ENCODE peak calls at places on chromosomes 11 and 22, in six cellular contexts. G is psoas muscle, M is heart left ventricle, D is HCT116, F is body of pancreas, Q is pancreas. N is an unnamed sample.

GRCh38 chr22:47837703-47838102 is 1075.3 kb downstream of the TBC1D22A start:
- DNase-seq in Q (no peak), G (no peak), M (no peak), F (peak), D (peak), N (no peak)

GRCh38 chr11:3905080-3905953 is 49.9 kb downstream of the STIM1 start:
- DNase-seq in D (peak), Q (peak), G (no peak), M (no peak), F (no peak), N (no peak)

GRCh38 chr11:62689421-62690183 is at the start of gene LRRN4CL:
- DNase-seq in M (peak), G (peak), D (no peak), Q (no peak), F (peak), N (peak)

GRCh38 chr11:5204787-5205186 is 4.3 kb upstream of the OR51V1 start:
- DNase-seq in D (peak), Q (no peak), F (no peak), G (no peak), M (no peak), N (no peak)

GRCh38 chr11:25860677-25861445 is 471.1 kb upstream of the ANO3 start:
- DNase-seq in G (no peak), Q (no peak), M (no peak), F (no peak), D (no peak), N (no peak)

GRCh38 chr11:124656759-124657627 is 16.5 kb downstream of the SIAE start:
- DNase-seq in D (no peak), Q (no peak), F (no peak), M (no peak), G (no peak), N (no peak)

GRCh38 chr11:61392991-61393595 is 706 bp downstream of the TMEM216 start:
- DNase-seq in M (no peak), D (no peak), F (no peak), Q (no peak), G (no peak), N (no peak)

GRCh38 chr11:9231848-9232177 is 33.3 kb downstream of the DENND5A start:
- DNase-seq in Q (peak), M (no peak), D (no peak), F (peak), G (no peak), N (no peak)

GRCh38 chr11:120208012-120208441 is 2.8 kb upstream of the OAF start:
- DNase-seq in D (no peak), F (peak), M (peak), Q (peak), G (no peak), N (no peak)

GRCh38 chr22:33544707-33545106 is 375.6 kb downstream of the LARGE1 start:
- DNase-seq in Q (no peak), M (no peak), F (no peak), D (no peak), G (no peak), N (no peak)

GRCh38 chr11:58567889-58568512 is 7.7 kb downstream of the LPXN start:
- DNase-seq in F (peak), D (peak), M (no peak), G (peak), Q (no peak), N (no peak)

GRCh38 chr22:48153726-48154125 is 1391.3 kb downstream of the TBC1D22A start:
- DNase-seq in Q (no peak), G (no peak), F (peak), D (no peak), M (no peak), N (no peak)

GRCh38 chr11:2880646-2881045 is 4.9 kb downstream of the CDKN1C start:
- DNase-seq in G (no peak), F (no peak), M (no peak), D (no peak), Q (no peak), N (no peak)

GRCh38 chr11:1103401-1104360 is 29.0 kb downstream of the MUC2 start:
- DNase-seq in D (no peak), F (no peak), M (peak), G (no peak), Q (no peak), N (peak)

DNA sequence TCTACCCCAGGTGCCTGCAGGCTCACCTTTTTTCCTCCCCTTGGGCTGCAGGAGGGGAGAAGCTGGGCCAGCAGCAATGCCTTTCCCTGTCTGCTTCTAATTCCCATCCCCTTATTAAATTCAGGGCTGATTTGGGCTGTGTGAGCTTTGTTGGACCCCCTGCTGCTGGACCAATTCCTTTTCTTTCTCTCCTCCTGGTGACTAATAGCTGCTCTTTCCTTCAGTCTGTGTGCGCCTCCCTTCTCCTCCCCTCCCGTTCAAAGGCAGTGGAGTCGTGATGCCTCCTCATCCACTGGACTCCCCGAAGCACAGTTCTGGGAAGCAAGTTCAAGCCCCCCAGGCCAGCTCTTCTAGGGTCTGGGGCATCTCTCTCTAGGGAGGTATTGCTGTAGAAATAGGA is 567.9 kb upstream of the CADM1 start:
- DNase-seq in Q (no peak), D (no peak), M (no peak), F (no peak), G (no peak), N (no peak)
- H3K27ac ChIP-seq in Q (no peak), D (no peak), M (no peak), F (no peak), G (no peak), N (no peak)

GRCh38 chr22:43411040-43411919 is 534 bp upstream of the MPPED1 start:
- DNase-seq in M (peak), F (no peak), D (no peak), Q (no peak), G (no peak), N (no peak)
- H3K4me3 ChIP-seq in M (no peak), F (no peak), D (no peak), Q (no peak), G (no peak), N (no peak)

DNA sequence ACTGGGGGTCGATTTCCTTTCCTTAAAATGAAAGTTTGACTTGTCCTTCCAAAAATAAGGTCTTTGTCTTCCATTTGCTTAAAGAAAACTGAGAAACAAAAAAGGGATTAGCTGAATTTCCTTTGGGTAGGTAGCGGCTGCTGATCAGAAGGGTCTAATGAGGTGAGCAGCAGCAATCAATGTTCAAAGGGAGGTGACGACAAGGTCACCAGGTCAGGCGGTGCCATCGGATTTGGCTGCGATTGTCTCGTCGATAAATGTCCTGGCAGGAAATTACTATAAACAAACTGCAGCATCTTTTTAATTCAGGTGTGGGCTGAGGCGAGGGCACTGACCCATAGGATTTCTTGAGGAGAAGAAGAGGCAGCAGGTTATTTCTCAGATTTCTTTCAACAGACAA is 480.1 kb downstream of the NTM start:
- DNase-seq in G (no peak), M (no peak), D (no peak), F (no peak), Q (no peak), N (no peak)
- TF ChIP-seq CTCF in G (no peak), M (no peak), D (no peak), F (no peak), Q (no peak), N (no peak)

GRCh38 chr11:63766501-63767270 is 1.9 kb downstream of the ZFTA start:
- DNase-seq in G (no peak), F (no peak), M (no peak), Q (no peak), D (no peak), N (no peak)

GRCh38 chr11:63763506-63764200 is 4.9 kb downstream of the ZFTA start:
- DNase-seq in F (peak), Q (no peak), M (peak), D (no peak), G (peak), N (peak)

GRCh38 chr11:63764201-63764711 is 4.3 kb downstream of the ZFTA start:
- DNase-seq in M (no peak), Q (peak), F (no peak), G (no peak), D (no peak), N (no peak)

GRCh38 chr11:63765688-63766241 is 2.8 kb downstream of the ZFTA start:
- DNase-seq in F (no peak), Q (peak), D (no peak), M (no peak), G (no peak), N (no peak)

DNA sequence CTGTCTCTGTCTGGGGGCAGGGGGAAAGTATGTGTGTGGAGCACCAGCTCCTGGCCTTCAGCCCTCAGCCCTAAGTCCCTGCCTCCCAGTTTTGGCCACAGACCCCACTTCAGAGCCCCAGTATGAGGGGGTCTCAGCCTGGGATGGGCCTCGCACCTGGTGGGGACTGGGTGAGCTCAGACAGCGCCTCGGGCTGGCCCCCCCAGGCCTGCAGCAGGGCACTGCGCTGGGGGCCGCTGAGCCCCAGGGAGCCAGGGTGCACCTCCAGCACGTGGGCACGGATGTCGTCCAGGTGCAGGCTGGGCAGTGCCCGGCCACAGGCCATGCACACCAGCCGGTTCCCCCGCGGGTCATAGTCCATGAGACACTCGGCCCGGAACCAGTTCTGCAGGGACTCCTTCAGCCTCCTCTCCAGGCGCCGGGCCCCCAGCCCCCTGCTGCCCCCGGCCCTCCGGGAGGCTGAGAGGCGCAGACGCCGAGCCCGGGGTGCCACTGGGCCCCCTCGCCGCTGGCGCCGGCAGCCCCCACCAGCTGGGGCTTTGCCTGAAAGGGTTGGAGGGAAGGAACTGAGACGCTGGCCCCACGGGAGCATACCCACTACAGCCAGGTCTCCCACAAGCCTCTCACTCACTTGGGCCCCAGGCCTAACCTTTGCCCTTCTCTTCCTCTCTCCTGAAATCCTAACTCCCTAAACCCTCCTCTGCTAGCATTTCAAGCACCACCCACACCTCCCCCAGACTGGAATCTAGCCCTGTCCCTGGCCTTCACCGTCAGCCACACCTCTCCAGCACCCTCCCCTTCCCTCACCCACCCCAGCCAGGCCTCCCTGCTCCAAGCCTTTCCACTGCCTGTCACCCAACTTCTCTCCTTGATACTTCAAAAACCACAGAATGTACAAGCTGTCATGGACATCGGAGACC is 3.6 kb downstream of the ZFTA start:
- DNase-seq in F (peak), Q (peak), D (no peak), M (no peak), G (peak), N (peak)
- H3K27ac ChIP-seq in F (peak), Q (peak), D (no peak), M (no peak), G (no peak), N (no peak)

DNA sequence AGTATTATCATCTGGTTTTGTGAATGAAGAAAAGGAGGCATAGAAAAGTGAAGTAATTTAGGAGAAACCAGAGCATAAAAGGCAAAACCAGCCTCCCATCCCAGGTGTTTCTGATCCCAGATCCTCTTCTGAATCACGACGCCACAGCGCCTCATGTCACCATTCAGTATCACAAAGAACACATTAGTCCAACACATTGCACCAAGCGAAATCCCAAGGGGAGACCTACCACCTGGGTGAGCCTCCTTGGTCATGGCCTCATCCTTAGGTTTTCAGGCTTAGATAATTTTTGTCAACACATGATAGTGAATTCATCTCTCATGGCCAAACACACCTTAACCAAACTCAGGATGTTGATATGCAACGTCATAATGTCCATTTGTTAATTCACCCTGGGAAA is 181.5 kb upstream of the SORL1-AS1 start:
- DNase-seq in M (no peak), D (no peak), Q (no peak), F (no peak), G (no peak), N (no peak)
- H3K4me3 ChIP-seq in M (no peak), D (no peak), Q (no peak), F (no peak), G (no peak), N (no peak)

GRCh38 chr11:35619754-35620640 is 1.7 kb downstream of the FJX1 start:
- DNase-seq in G (peak), M (no peak), Q (no peak), F (peak), D (no peak), N (peak)

GRCh38 chr11:35618497-35619029 is 303 bp downstream of the FJX1 start:
- DNase-seq in M (no peak), G (no peak), Q (peak), F (peak), D (no peak), N (peak)

GRCh38 chr11:35617316-35617686 is 959 bp upstream of the FJX1 start:
- DNase-seq in M (no peak), F (no peak), G (no peak), Q (no peak), D (no peak), N (no peak)

GRCh38 chr11:35617687-35618496 is at the start of gene FJX1:
- DNase-seq in Q (peak), M (peak), D (no peak), G (peak), F (peak), N (peak)

DNA sequence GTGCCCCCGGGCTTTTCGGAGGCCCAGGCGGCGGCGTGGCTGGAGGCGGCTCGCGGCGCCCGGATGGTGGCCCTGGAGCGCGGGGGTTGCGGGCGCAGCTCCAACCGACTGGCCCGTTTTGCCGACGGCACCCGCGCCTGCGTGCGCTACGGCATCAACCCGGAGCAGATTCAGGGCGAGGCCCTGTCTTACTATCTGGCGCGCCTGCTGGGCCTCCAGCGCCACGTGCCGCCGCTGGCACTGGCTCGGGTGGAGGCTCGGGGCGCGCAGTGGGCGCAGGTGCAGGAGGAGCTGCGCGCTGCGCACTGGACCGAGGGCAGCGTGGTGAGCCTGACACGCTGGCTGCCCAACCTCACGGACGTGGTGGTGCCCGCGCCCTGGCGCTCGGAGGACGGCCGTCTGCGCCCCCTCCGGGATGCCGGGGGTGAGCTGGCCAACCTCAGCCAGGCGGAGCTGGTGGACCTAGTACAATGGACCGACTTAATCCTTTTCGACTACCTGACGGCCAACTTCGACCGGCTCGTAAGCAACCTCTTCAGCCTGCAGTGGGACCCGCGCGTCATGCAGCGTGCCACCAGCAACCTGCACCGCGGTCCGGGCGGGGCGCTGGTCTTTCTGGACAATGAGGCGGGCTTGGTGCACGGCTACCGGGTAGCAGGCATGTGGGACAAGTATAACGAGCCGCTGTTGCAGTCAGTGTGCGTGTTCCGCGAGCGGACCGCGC is 932 bp downstream of the FJX1 start:
- DNase-seq in D (no peak), F (peak), G (peak), M (peak), Q (peak), N (no peak)
- TF ChIP-seq CTCF in D (no peak), F (no peak), G (no peak), M (no peak), Q (no peak), N (no peak)

GRCh38 chr11:78800756-78801155 is 226.1 kb upstream of the NARS2 start:
- DNase-seq in G (no peak), Q (no peak), D (no peak), M (no peak), F (no peak), N (no peak)

GRCh38 chr11:78802058-78802633 is 227.5 kb upstream of the NARS2 start:
- DNase-seq in M (no peak), G (no peak), Q (peak), F (peak), D (no peak), N (no peak)

GRCh38 chr11:78801161-78801884 is 226.7 kb upstream of the NARS2 start:
- DNase-seq in G (peak), M (no peak), D (no peak), Q (peak), F (peak), N (peak)

GRCh38 chr11:78806214-78807004 is 231.7 kb upstream of the NARS2 start:
- DNase-seq in G (no peak), M (no peak), F (peak), Q (no peak), D (no peak), N (no peak)

DNA sequence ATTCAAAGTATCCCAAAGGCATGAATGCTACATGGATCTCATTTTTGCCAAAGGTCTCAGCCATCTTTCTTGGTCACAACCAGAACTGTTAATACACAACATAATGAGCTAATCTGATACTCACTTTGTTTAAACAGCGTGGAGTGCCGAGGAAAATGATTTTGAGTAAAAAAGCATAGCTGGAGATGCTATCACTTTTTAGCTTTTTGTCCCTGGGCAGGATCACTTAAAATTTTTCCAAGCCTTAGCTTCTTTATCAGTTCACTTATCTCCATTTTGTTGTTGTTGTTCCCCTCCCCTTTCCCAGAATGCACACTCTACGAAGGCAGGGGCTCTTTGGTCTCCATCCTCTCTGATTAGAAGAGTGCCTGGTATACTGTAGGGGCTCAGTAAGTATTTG is 229.3 kb upstream of the NARS2 start:
- DNase-seq in G (no peak), Q (no peak), M (no peak), D (no peak), F (no peak), N (no peak)
- H3K27ac ChIP-seq in G (no peak), Q (no peak), M (no peak), D (no peak), F (no peak), N (no peak)

GRCh38 chr22:21857501-21857914 is 9.9 kb downstream of the MAPK1 start:
- DNase-seq in Q (no peak), F (no peak), G (no peak), D (no peak), M (no peak), N (no peak)

GRCh38 chr22:21856868-21857267 is 10.6 kb downstream of the MAPK1 start:
- DNase-seq in G (no peak), M (no peak), F (peak), Q (no peak), D (no peak), N (no peak)

GRCh38 chr22:21860640-21861039 is 6.8 kb downstream of the MAPK1 start:
- DNase-seq in G (no peak), Q (no peak), M (no peak), F (no peak), D (no peak), N (no peak)

GRCh38 chr22:21856197-21856596 is 11.2 kb downstream of the MAPK1 start:
- DNase-seq in Q (no peak), F (no peak), D (no peak), M (no peak), G (no peak), N (no peak)

DNA sequence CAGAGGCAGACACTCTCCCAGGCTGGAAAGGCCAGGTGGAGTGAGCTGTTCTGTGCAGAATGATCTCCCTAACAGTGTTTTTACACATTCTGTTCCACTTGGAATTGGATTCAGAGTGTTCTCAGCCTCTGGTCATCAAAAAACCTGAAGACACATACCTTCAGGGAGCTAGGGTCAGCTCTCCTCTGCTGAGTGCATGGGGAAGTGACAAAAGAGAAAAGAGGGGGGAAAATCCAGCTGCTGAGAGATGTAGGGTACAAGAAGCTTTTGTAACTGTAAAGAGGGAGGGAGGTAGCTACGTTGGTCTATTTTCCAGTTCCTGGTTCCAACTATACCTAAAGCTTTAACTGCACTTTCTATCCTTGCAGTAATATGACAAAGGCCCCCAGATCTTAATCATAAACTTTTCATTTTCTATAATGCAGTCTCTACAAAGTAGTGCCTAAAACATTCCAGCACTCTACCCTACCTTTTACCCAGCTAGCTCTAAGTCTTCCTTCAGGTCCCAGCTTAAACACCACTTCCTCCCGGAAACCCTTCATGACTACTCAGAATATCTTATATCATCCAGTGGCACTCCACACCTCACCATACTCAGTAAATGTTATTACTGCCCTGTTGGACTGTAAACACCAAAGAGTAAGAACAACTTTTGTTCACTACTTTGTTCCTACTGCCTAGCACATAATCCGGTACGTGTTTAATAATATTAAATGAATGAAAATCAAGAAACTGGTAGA is 9.2 kb downstream of the MAPK1 start:
- DNase-seq in M (no peak), Q (no peak), F (no peak), G (no peak), D (no peak), N (no peak)
- H3K4me3 ChIP-seq in M (no peak), Q (no peak), F (no peak), G (no peak), D (no peak), N (no peak)